ENCODE peak calls at places on chromosomes 4 and X, in six cellular contexts. X is testis, A is transverse colon, M is lower leg skin, Q is AG09319, K is HCT116. L is an unnamed sample.

GRCh38 chr4:159069922-159070321 is 33.0 kb upstream of the RAPGEF2 start:
- DNase-seq in Q (peak), M (no peak), A (no peak), X (no peak), K (no peak), L (no peak)

GRCh38 chr4:34182346-34182745 is 2062.0 kb downstream of the ARAP2 start:
- DNase-seq in K (no peak), X (no peak), M (no peak), Q (no peak), A (no peak), L (no peak)

GRCh38 chrX:8971116-8971515 is 62.8 kb downstream of the FAM9B start:
- DNase-seq in Q (peak), M (no peak), K (peak), X (no peak), A (no peak), L (no peak)

GRCh38 chr4:179110356-179110755 is 1668.1 kb upstream of the AGA start:
- DNase-seq in Q (no peak), M (no peak), K (no peak), X (no peak), A (no peak), L (peak)

GRCh38 chr4:17063870-17064269 is 165.4 kb upstream of the LDB2 start:
- DNase-seq in Q (peak), X (no peak), A (no peak), K (no peak), M (no peak), L (no peak)

GRCh38 chr4:159292137-159292896 is 189.4 kb downstream of the RAPGEF2 start:
- DNase-seq in M (no peak), Q (no peak), X (no peak), K (no peak), A (no peak), L (no peak)

GRCh38 chr4:47031011-47031678 is at the start of gene GABRB1:
- DNase-seq in Q (no peak), K (no peak), X (peak), A (peak), M (no peak), L (peak)

GRCh38 chr4:144343143-144343755 is 202.7 kb upstream of the GYPA start:
- DNase-seq in M (no peak), X (no peak), A (no peak), Q (no peak), K (no peak), L (no peak)

GRCh38 chrX:70439016-70439415 is 5.6 kb upstream of the DLG3 start:
- DNase-seq in Q (no peak), K (no peak), A (no peak), M (no peak), X (no peak), L (no peak)

GRCh38 chr4:9997881-9998280 is 23.4 kb downstream of the SLC2A9 start:
- DNase-seq in X (no peak), Q (no peak), M (no peak), A (no peak), K (no peak), L (no peak)

GRCh38 chr4:13441506-13441905 is 42.6 kb downstream of the RAB28 start:
- DNase-seq in K (no peak), X (no peak), Q (no peak), M (no peak), A (no peak), L (no peak)

GRCh38 chrX:14050704-14051103 is 21.0 kb upstream of the GEMIN8 start:
- DNase-seq in Q (no peak), M (no peak), A (no peak), K (no peak), X (no peak), L (no peak)

GRCh38 chr4:66681962-66682361 is 863.3 kb downstream of the CENPC start:
- DNase-seq in K (no peak), Q (no peak), X (no peak), M (no peak), A (no peak), L (no peak)

GRCh38 chrX:40444133-40444532 is 136.6 kb upstream of the ATP6AP2 start:
- DNase-seq in X (no peak), Q (no peak), A (no peak), M (no peak), K (no peak), L (no peak)

GRCh38 chr4:137896221-137896737 is 345.9 kb downstream of the SLC7A11 start:
- DNase-seq in X (no peak), A (no peak), M (no peak), Q (no peak), K (no peak), L (no peak)

GRCh38 chrX:106613277-106613676 is 1.5 kb downstream of the RADX start:
- DNase-seq in K (no peak), A (no peak), Q (no peak), M (no peak), X (no peak), L (no peak)

GRCh38 chrX:150848914-150849365 is 49.5 kb downstream of the CD99L2 start:
- DNase-seq in X (no peak), A (peak), K (no peak), Q (no peak), M (no peak), L (no peak)

GRCh38 chrX:68139791-68140190 is 293.5 kb downstream of the OPHN1 start:
- DNase-seq in Q (no peak), K (no peak), A (no peak), M (no peak), X (no peak), L (no peak)

GRCh38 chr4:40305329-40306193 is 29.6 kb upstream of the CHRNA9 start:
- DNase-seq in X (no peak), Q (no peak), K (no peak), M (no peak), A (peak), L (no peak)

GRCh38 chr4:113355550-113356371 is 306.3 kb downstream of the ANK2 start:
- DNase-seq in X (no peak), Q (peak), K (peak), A (peak), M (no peak), L (peak)

GRCh38 chr4:18390655-18391369 is 369.3 kb upstream of the LCORL start:
- DNase-seq in K (peak), Q (no peak), M (no peak), A (no peak), X (no peak), L (no peak)

GRCh38 chr4:67468801-67469200 is 76.5 kb downstream of the CENPC start:
- DNase-seq in X (no peak), M (no peak), Q (no peak), A (no peak), K (no peak), L (no peak)

GRCh38 chr4:26288308-26288982 is 32.4 kb upstream of the RBPJ start:
- DNase-seq in M (no peak), Q (no peak), A (no peak), K (no peak), X (no peak), L (peak)

GRCh38 chr4:99722006-99722405 is 64.4 kb upstream of the C4orf54 start:
- DNase-seq in A (no peak), M (no peak), K (no peak), Q (no peak), X (no peak), L (no peak)

GRCh38 chrX:151815461-151815860 is 80.9 kb downstream of the CNGA2 start:
- DNase-seq in A (no peak), K (no peak), Q (no peak), M (no peak), X (no peak), L (no peak)

GRCh38 chr4:48047421-48047844 is 30.9 kb downstream of the NIPAL1 start:
- DNase-seq in A (peak), K (no peak), X (no peak), M (no peak), Q (no peak), L (no peak)

GRCh38 chr4:113050837-113051236 is 1.4 kb downstream of the ANK2 start:
- DNase-seq in A (no peak), K (no peak), M (no peak), Q (no peak), X (no peak), L (no peak)

GRCh38 chr4:133812236-133812635 is 389.4 kb downstream of the PABPC4L start:
- DNase-seq in Q (no peak), M (peak), A (no peak), X (no peak), K (no peak), L (no peak)

GRCh38 chr4:56804551-56804950 is 16.9 kb downstream of the SPINK2 start:
- DNase-seq in M (no peak), Q (no peak), K (no peak), X (no peak), A (no peak), L (no peak)

GRCh38 chrX:27186671-27187070 is 276.5 kb downstream of the PPP4R3C start:
- DNase-seq in K (peak), M (no peak), X (peak), A (peak), Q (no peak), L (peak)

GRCh38 chrX:71103110-71103983 is 3.2 kb downstream of the CXorf65 start:
- DNase-seq in M (no peak), A (peak), Q (no peak), K (no peak), X (no peak), L (peak)

GRCh38 chr4:26034849-26035248 is 120.8 kb downstream of the SMIM20 start:
- DNase-seq in M (no peak), K (no peak), X (no peak), Q (no peak), A (no peak), L (no peak)

GRCh38 chr4:154030747-154031146 is 241.9 kb upstream of the SFRP2 start:
- DNase-seq in A (no peak), M (no peak), X (no peak), Q (no peak), K (no peak), L (no peak)

GRCh38 chr4:169404959-169405358 is 134.2 kb upstream of the SH3RF1 start:
- DNase-seq in X (no peak), A (no peak), M (no peak), K (no peak), Q (no peak), L (no peak)

GRCh38 chr4:176302283-176303275 is 17.2 kb upstream of the SPCS3 start:
- DNase-seq in X (no peak), M (no peak), Q (peak), K (peak), A (no peak), L (no peak)

GRCh38 chrX:46325312-46325877 is 219.8 kb downstream of the ZNF674 start:
- DNase-seq in X (no peak), A (no peak), M (no peak), K (peak), Q (peak), L (peak)

GRCh38 chr4:19947349-19947748 is 304.4 kb upstream of the SLIT2 start:
- DNase-seq in A (no peak), Q (peak), M (no peak), K (no peak), X (no peak), L (no peak)

GRCh38 chr4:41573458-41574129 is 35.6 kb downstream of the LIMCH1 start:
- DNase-seq in A (no peak), X (no peak), M (no peak), Q (no peak), K (no peak), L (no peak)

DNA sequence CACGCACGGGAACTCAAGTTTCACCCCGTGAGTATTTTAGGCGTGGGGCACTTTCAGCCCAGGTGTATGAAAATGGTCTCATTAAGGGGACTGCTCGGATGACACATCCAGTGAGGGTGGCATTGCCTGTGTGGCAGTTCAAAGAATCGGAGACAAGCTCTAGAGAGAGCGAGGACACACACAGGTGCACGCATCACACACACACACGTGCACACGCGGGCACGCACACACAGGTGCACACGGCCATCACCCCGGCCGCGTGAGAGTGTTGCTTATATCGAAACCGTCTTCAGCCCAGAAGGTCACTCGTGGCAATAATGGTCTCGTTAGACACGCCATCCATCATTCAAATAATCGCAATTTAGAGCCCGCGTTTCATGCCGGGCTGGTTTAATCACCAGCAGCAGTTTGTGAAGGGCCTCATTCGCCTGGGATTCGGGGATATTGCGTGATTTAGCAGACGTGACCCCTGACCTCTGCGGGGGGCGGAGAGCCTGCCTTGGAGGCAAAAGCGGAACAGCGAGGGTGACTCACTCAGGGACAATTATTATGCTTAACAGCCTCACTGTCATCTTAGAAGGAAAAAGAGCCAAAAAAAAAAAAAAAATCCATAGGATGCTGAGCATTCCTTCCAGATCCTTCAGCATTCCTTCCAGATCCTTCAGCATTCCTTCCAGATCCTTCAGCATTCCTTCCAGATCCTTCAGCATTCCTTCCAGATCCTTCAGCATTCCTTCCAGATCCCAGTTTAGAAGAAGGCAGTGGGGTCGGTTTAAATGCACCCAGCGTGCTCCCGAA is 89.4 kb upstream of the PPP2R3B start:
- DNase-seq in Q (peak), M (no peak), X (no peak), K (no peak), A (no peak), L (no peak)
- TF ChIP-seq CTCF in Q (no peak), M (no peak), X (no peak), K (no peak), A (no peak), L (no peak)

GRCh38 chrX:126137899-126138298 is 28.2 kb downstream of the DCAF12L2 start:
- DNase-seq in X (peak), A (no peak), M (no peak), K (no peak), Q (no peak), L (no peak)
- TF ChIP-seq CTCF in X (peak), A (no peak), M (no peak), K (no peak), Q (no peak), L (no peak)

GRCh38 chr4:31545755-31546154 is 825.6 kb downstream of the PCDH7 start:
- DNase-seq in Q (no peak), K (no peak), A (no peak), X (no peak), M (no peak), L (no peak)

GRCh38 chr4:31545330-31545729 is 825.2 kb downstream of the PCDH7 start:
- DNase-seq in X (no peak), M (no peak), K (no peak), A (no peak), Q (no peak), L (no peak)

GRCh38 chr4:31548823-31549222 is 828.7 kb downstream of the PCDH7 start:
- DNase-seq in Q (no peak), M (no peak), A (no peak), X (no peak), K (no peak), L (no peak)
- TF ChIP-seq CTCF in Q (no peak), M (no peak), A (no peak), X (no peak), K (no peak), L (no peak)

DNA sequence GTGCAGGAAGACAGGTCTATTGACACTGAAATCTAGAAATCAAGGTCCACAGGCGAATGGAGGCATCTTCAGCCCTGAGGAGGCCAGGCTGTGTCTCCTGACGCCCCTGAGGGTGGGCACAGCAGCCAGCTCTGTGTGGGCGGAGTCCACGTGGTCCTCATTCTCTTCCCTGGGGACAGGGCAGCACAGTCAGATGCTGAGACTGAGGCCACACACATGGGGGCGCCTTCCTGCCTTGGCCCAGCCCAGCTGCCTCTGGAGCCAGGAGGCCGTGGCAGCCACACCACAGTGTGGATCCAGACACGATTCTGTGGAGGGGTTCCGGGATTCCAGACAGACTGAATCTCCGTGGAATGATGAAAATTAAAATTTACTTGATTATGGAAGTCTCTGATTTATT is 20.8 kb downstream of the FGFR3 start:
- DNase-seq in K (no peak), Q (no peak), A (no peak), X (no peak), M (no peak), L (no peak)
- TF ChIP-seq CTCF in K (peak), Q (no peak), A (no peak), X (no peak), M (no peak), L (no peak)

DNA sequence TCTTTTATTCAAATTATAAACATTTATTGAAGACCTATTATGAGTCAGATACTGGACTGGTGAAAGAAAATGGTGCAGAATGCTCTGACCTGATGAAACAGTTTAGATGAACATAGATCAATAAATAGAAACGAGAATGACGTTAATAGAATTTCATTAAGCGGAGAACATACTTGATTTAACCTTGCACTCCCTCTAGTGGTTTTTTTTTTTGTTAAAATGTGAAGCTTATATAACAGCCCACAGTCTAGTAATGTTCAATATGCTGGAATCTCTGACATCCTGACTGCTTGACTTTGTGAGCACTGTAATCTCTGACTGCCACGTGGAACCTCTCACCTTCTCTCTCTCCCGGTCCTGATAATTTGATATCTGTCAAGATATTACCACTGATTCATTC is 32.3 kb downstream of the HDAC8 start:
- DNase-seq in X (no peak), Q (peak), K (no peak), A (no peak), M (no peak), L (no peak)
- TF ChIP-seq CTCF in X (peak), Q (peak), K (peak), A (no peak), M (no peak), L (no peak)

DNA sequence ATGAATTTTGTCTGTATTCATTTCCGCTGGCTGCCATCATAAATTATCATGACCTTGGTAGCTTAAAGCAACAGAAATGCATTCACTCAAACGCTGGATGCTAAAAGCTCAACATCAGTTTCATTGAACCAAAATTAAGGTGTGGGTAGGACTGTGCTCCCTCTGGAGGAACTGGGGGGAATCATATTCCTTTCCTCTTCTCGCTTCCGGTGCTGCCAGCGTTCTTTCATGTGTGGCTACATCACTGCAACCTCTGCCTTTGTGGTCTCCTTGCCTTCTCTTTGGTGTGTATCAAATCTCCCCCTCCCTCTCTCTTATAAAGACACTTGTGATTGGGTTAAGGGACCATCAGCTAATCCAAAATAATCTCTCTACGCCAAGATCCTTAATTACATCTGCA is 39.5 kb downstream of the NEIL3 start:
- DNase-seq in K (no peak), M (no peak), X (no peak), A (no peak), Q (no peak), L (no peak)
- TF ChIP-seq CTCF in K (no peak), M (no peak), X (no peak), A (no peak), Q (no peak), L (no peak)

DNA sequence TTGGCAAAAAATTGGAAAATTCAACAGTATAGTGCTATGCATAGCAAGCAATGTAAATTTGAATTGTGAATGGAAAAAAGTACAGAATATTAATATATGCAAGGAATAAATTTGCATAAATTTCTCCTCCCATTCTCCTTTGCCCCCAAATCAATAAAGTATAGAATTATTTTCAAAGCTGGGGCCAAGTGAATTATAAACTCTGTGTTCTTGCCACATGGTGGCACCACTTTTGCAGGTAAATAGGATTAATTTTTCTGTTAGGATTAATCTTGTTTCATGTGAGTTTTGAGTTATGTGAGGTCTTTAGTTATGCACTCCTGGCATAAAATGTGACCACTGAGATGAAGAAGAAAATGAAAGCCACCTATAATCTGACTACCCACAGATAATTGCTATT is 19.9 kb downstream of the COPS4 start:
- DNase-seq in M (no peak), K (peak), X (no peak), Q (no peak), A (no peak), L (peak)
- TF ChIP-seq CTCF in M (no peak), K (peak), X (no peak), Q (peak), A (peak), L (no peak)

DNA sequence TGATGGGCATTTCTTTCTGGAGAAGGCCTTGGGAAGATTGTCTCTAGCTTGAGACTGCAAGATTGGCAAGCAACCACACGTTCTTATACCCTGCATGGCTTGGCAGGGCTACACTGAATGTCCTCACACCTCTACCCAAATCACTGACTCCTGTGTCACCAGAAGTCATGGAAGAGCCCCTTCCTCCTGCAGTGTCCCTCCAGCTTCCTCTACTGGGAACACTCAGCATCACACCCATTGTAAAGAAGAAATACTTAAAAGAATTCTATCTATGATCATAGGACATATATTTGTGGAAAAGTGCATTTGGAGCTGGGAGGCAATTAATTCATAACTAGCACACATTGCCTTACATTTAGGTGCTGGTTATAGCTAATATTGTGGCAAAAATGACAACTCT is 113.1 kb downstream of the CCSER1 start:
- DNase-seq in K (no peak), A (no peak), M (no peak), Q (no peak), X (no peak), L (no peak)
- TF ChIP-seq CTCF in K (no peak), A (no peak), M (no peak), Q (no peak), X (no peak), L (no peak)

GRCh38 chr4:85092536-85092935 is 126.0 kb upstream of the WDFY3 start:
- DNase-seq in M (no peak), A (no peak), X (no peak), Q (no peak), K (no peak), L (no peak)

GRCh38 chr4:85092943-85093342 is 126.5 kb upstream of the WDFY3 start:
- DNase-seq in K (no peak), A (no peak), Q (no peak), X (no peak), M (no peak), L (no peak)

GRCh38 chr4:85094735-85095134 is 128.2 kb upstream of the WDFY3 start:
- DNase-seq in Q (no peak), K (no peak), M (no peak), X (no peak), A (no peak), L (no peak)
- TF ChIP-seq CTCF in Q (no peak), K (no peak), M (no peak), X (no peak), A (no peak), L (no peak)

L was measured in Calu3.